ENCODE peak calls at places on chromosome 21, in seven cellular contexts. I is germinal center; R is IMR-90; W is stimulated activated naive B cell treated with anti-CD40 and anti-IgM and Interleukin-4, amounts not matched to agents 10 μg/mL and 1 μg/mL and 100 μg/mL, for 72 hours; P is stimulated activated CD4-positive, alpha-beta T cell treated with anti-CD3 and anti-CD28 coated beads, Interleukin-15, amount 100 ng/mL, for 24 hours; H is cardiac muscle cell; U is psoas muscle. K is an unnamed sample.

GRCh38 chr21:26982767-26983166 is 15.9 kb upstream of the ADAMTS5 start:
- DNase-seq in I (no peak), R (peak), W (no peak), P (no peak), H (peak), U (no peak), K (no peak)

GRCh38 chr21:44010429-44010828 is 1.7 kb upstream of the TRAPPC10 start:
- DNase-seq in I (no peak), R (no peak), W (no peak), P (no peak), H (no peak), U (no peak), K (no peak)

GRCh38 chr21:37710555-37711293 is 205.5 kb downstream of the KCNJ6 start:
- DNase-seq in I (no peak), R (peak), W (no peak), P (no peak), H (peak), U (no peak), K (no peak)

GRCh38 chr21:37489553-37489952 is 123.0 kb downstream of the DYRK1A start:
- DNase-seq in I (no peak), R (no peak), W (no peak), P (no peak), H (peak), U (no peak), K (no peak)

GRCh38 chr21:45408811-45409261 is 3.9 kb downstream of the COL18A1 start:
- DNase-seq in I (no peak), R (no peak), W (no peak), P (no peak), H (no peak), U (peak), K (no peak)

GRCh38 chr21:45248893-45249381 is 38.8 kb downstream of the POFUT2 start:
- DNase-seq in I (no peak), R (peak), W (no peak), P (no peak), H (peak), U (peak), K (no peak)

GRCh38 chr21:42593007-42593814 is 60.2 kb upstream of the PDE9A start:
- DNase-seq in I (peak), R (peak), W (peak), P (peak), H (peak), U (peak), K (peak)

GRCh38 chr21:36478207-36478701 is 1.7 kb downstream of the CLDN14 start:
- DNase-seq in I (no peak), R (peak), W (no peak), P (peak), H (peak), U (no peak), K (no peak)

GRCh38 chr21:44920694-44921604 is at the start of gene ITGB2:
- DNase-seq in I (peak), R (no peak), W (peak), P (peak), H (no peak), U (peak), K (peak)

GRCh38 chr21:20443558-20444155 is 554.6 kb upstream of the NCAM2 start:
- DNase-seq in I (no peak), R (no peak), W (no peak), P (no peak), H (no peak), U (no peak), K (no peak)

GRCh38 chr21:15390049-15390448 is 325.2 kb upstream of the NRIP1 start:
- DNase-seq in I (no peak), R (no peak), W (no peak), P (no peak), H (no peak), U (no peak), K (no peak)

GRCh38 chr21:45638707-45639106 is 4.8 kb upstream of the PCBP3 start:
- DNase-seq in I (no peak), R (no peak), W (no peak), P (no peak), H (no peak), U (no peak), K (no peak)

GRCh38 chr21:26835714-26836265 is 9.4 kb downstream of the ADAMTS1 start:
- DNase-seq in I (no peak), R (no peak), W (no peak), P (no peak), H (no peak), U (no peak), K (no peak)

GRCh38 chr21:30072496-30072895 is 94.1 kb downstream of the CLDN17 start:
- DNase-seq in I (no peak), R (no peak), W (no peak), P (peak), H (peak), U (no peak), K (peak)

GRCh38 chr21:46503922-46504539 is 45.3 kb downstream of the DIP2A start:
- DNase-seq in I (peak), R (no peak), W (no peak), P (no peak), H (no peak), U (no peak), K (no peak)

GRCh38 chr21:41895643-41896493 is 16.7 kb upstream of the PRDM15 start:
- DNase-seq in I (peak), R (peak), W (peak), P (peak), H (peak), U (no peak), K (no peak)

GRCh38 chr21:41781047-41781405 is 14.2 kb upstream of the RIPK4 start:
- DNase-seq in I (no peak), R (no peak), W (no peak), P (no peak), H (no peak), U (no peak), K (no peak)

GRCh38 chr21:35649186-35649585 is 411.1 kb downstream of the SETD4 start:
- DNase-seq in I (no peak), R (peak), W (no peak), P (no peak), H (peak), U (no peak), K (no peak)

GRCh38 chr21:42360317-42360716 is 6.0 kb downstream of the TFF1 start:
- DNase-seq in I (no peak), R (no peak), W (no peak), P (peak), H (no peak), U (no peak), K (no peak)

GRCh38 chr21:18356801-18357200 is 46.8 kb downstream of the TMPRSS15 start:
- DNase-seq in I (no peak), R (no peak), W (no peak), P (no peak), H (no peak), U (no peak), K (no peak)

GRCh38 chr21:44706706-44707615 is 4.4 kb downstream of the TSPEAR start:
- DNase-seq in I (no peak), R (no peak), W (no peak), P (no peak), H (no peak), U (peak), K (no peak)

GRCh38 chr21:45252448-45252925 is 35.2 kb downstream of the POFUT2 start:
- DNase-seq in I (no peak), R (no peak), W (no peak), P (no peak), H (no peak), U (peak), K (no peak)

GRCh38 chr21:27406297-27407009 is 439.6 kb upstream of the ADAMTS5 start:
- DNase-seq in I (no peak), R (peak), W (no peak), P (no peak), H (peak), U (no peak), K (no peak)

GRCh38 chr21:42381347-42381984 is 14.4 kb downstream of the TMPRSS3 start:
- DNase-seq in I (peak), R (peak), W (no peak), P (peak), H (peak), U (no peak), K (no peak)

GRCh38 chr21:38930838-38931237 is 125.1 kb downstream of the ETS2 start:
- DNase-seq in I (no peak), R (peak), W (no peak), P (no peak), H (peak), U (no peak), K (peak)

GRCh38 chr21:42392731-42393442 is 3.0 kb downstream of the TMPRSS3 start:
- DNase-seq in I (peak), R (no peak), W (peak), P (no peak), H (no peak), U (peak), K (no peak)

GRCh38 chr21:46368533-46369285 is 44.8 kb downstream of the PCNT start:
- DNase-seq in I (no peak), R (no peak), W (peak), P (peak), H (no peak), U (no peak), K (peak)

GRCh38 chr21:45261093-45261492 is 26.6 kb downstream of the POFUT2 start:
- DNase-seq in I (no peak), R (no peak), W (no peak), P (no peak), H (no peak), U (no peak), K (no peak)

GRCh38 chr21:36203603-36203889 is 46.9 kb downstream of the DOP1B start:
- DNase-seq in I (no peak), R (peak), W (no peak), P (peak), H (peak), U (no peak), K (no peak)

GRCh38 chr21:45996311-45997204 is 15.0 kb downstream of the COL6A1 start:
- DNase-seq in I (no peak), R (no peak), W (no peak), P (no peak), H (no peak), U (peak), K (no peak)

GRCh38 chr21:42375141-42375905 is 9.0 kb upstream of the TFF1 start:
- DNase-seq in I (no peak), R (no peak), W (no peak), P (no peak), H (no peak), U (no peak), K (no peak)

K was measured in HL-60.